ENCODE peak calls at places on chromosomes 3 and 15, in nine cellular contexts. One of them, this sample, is unnamed.

GRCh38 chr15:99844150-99844549 is 110.9 kb upstream of the LYSMD4 start:
- DNase-seq in GM23338: no peak
- DNase-seq in AG04450: no peak
- DNase-seq in breast epithelium: no peak
- DNase-seq in choroid plexus epithelial cell: peak; percentile 4
- DNase-seq in left lung: no peak
- DNase-seq in transverse colon: no peak
- DNase-seq in hepatocyte: no peak
- DNase-seq in H1: no peak
- DNase-seq in this sample: no peak

GRCh38 chr15:96333194-96334016 is 2.9 kb downstream of the NR2F2 start:
- DNase-seq in transverse colon: peak; percentile 20
- DNase-seq in left lung: peak; percentile 82
- DNase-seq in choroid plexus epithelial cell: peak; percentile 84
- DNase-seq in GM23338: peak; percentile 87
- DNase-seq in hepatocyte: peak; percentile 54
- DNase-seq in breast epithelium: peak; percentile 21
- DNase-seq in AG04450: no peak
- DNase-seq in H1: no peak
- DNase-seq in this sample: no peak

GRCh38 chr3:126540342-126540849 is 16.4 kb downstream of the CHST13 start:
- DNase-seq in H1: no peak
- DNase-seq in GM23338: no peak
- DNase-seq in hepatocyte: peak; percentile 52
- DNase-seq in transverse colon: peak; percentile 20
- DNase-seq in choroid plexus epithelial cell: peak; percentile 81
- DNase-seq in breast epithelium: no peak
- DNase-seq in left lung: peak; percentile 39
- DNase-seq in AG04450: peak; percentile 81
- DNase-seq in this sample: no peak

GRCh38 chr15:57432141-57432701 is 55.9 kb downstream of the CGNL1 start:
- DNase-seq in hepatocyte: no peak
- DNase-seq in GM23338: peak; percentile 84
- DNase-seq in choroid plexus epithelial cell: no peak
- DNase-seq in transverse colon: no peak
- DNase-seq in left lung: no peak
- DNase-seq in AG04450: no peak
- DNase-seq in H1: peak; percentile 27
- DNase-seq in breast epithelium: no peak
- DNase-seq in this sample: no peak

GRCh38 chr3:97687734-97688133 is 76.8 kb upstream of the ARL6 start:
- DNase-seq in GM23338: peak; percentile 75
- DNase-seq in transverse colon: no peak
- DNase-seq in AG04450: no peak
- DNase-seq in H1: peak; percentile 62
- DNase-seq in hepatocyte: no peak
- DNase-seq in choroid plexus epithelial cell: no peak
- DNase-seq in left lung: no peak
- DNase-seq in breast epithelium: no peak
- DNase-seq in this sample: no peak

GRCh38 chr15:52294881-52295420 is 653 bp downstream of the MYO5C start:
- DNase-seq in left lung: no peak
- DNase-seq in hepatocyte: peak; percentile 22
- DNase-seq in GM23338: peak; percentile 40
- DNase-seq in AG04450: no peak
- DNase-seq in choroid plexus epithelial cell: no peak
- DNase-seq in H1: no peak
- DNase-seq in breast epithelium: no peak
- DNase-seq in transverse colon: no peak
- DNase-seq in this sample: no peak

GRCh38 chr3:32076566-32076965 is 29.9 kb upstream of the GPD1L start:
- DNase-seq in breast epithelium: no peak
- DNase-seq in AG04450: no peak
- DNase-seq in hepatocyte: no peak
- DNase-seq in H1: no peak
- DNase-seq in choroid plexus epithelial cell: peak; percentile 70
- DNase-seq in left lung: no peak
- DNase-seq in GM23338: no peak
- DNase-seq in transverse colon: no peak
- DNase-seq in this sample: no peak

GRCh38 chr3:13093687-13094086 is 20.5 kb upstream of the IQSEC1 start:
- DNase-seq in breast epithelium: no peak
- DNase-seq in hepatocyte: no peak
- DNase-seq in left lung: no peak
- DNase-seq in transverse colon: no peak
- DNase-seq in AG04450: no peak
- DNase-seq in GM23338: peak; percentile 60
- DNase-seq in choroid plexus epithelial cell: peak; percentile 12
- DNase-seq in H1: no peak
- DNase-seq in this sample: no peak

GRCh38 chr3:149233323-149233722 is 11.7 kb upstream of the CP start:
- DNase-seq in H1: no peak
- DNase-seq in choroid plexus epithelial cell: no peak
- DNase-seq in left lung: no peak
- DNase-seq in hepatocyte: no peak
- DNase-seq in breast epithelium: no peak
- DNase-seq in AG04450: no peak
- DNase-seq in transverse colon: no peak
- DNase-seq in GM23338: no peak
- DNase-seq in this sample: no peak

GRCh38 chr15:89400121-89400996 is 65.7 kb upstream of the POLG start:
- DNase-seq in hepatocyte: no peak
- DNase-seq in transverse colon: no peak
- DNase-seq in left lung: no peak
- DNase-seq in choroid plexus epithelial cell: no peak
- DNase-seq in breast epithelium: no peak
- DNase-seq in H1: no peak
- DNase-seq in AG04450: no peak
- DNase-seq in GM23338: peak; percentile 64
- DNase-seq in this sample: no peak

GRCh38 chr3:46971742-46972141 is 4.8 kb downstream of the CCDC12 start:
- DNase-seq in breast epithelium: no peak
- DNase-seq in AG04450: no peak
- DNase-seq in transverse colon: no peak
- DNase-seq in left lung: no peak
- DNase-seq in choroid plexus epithelial cell: no peak
- DNase-seq in H1: no peak
- DNase-seq in GM23338: no peak
- DNase-seq in hepatocyte: no peak
- DNase-seq in this sample: no peak

GRCh38 chr3:124862006-124862405 is 25.2 kb downstream of the ITGB5 start:
- DNase-seq in transverse colon: no peak
- DNase-seq in choroid plexus epithelial cell: no peak
- DNase-seq in AG04450: no peak
- DNase-seq in left lung: no peak
- DNase-seq in hepatocyte: no peak
- DNase-seq in breast epithelium: no peak
- DNase-seq in GM23338: no peak
- DNase-seq in H1: no peak
- DNase-seq in this sample: no peak

GRCh38 chr3:100978036-100978659 is 15.1 kb downstream of the ABI3BP start:
- DNase-seq in AG04450: no peak
- DNase-seq in H1: no peak
- DNase-seq in transverse colon: no peak
- DNase-seq in choroid plexus epithelial cell: no peak
- DNase-seq in GM23338: no peak
- DNase-seq in hepatocyte: no peak
- DNase-seq in breast epithelium: no peak
- DNase-seq in left lung: no peak
- DNase-seq in this sample: no peak

GRCh38 chr3:155651489-155652223 is 93.2 kb downstream of the PLCH1 start:
- DNase-seq in transverse colon: no peak
- DNase-seq in AG04450: no peak
- DNase-seq in left lung: no peak
- DNase-seq in breast epithelium: no peak
- DNase-seq in GM23338: no peak
- DNase-seq in hepatocyte: no peak
- DNase-seq in H1: no peak
- DNase-seq in choroid plexus epithelial cell: no peak
- DNase-seq in this sample: peak; percentile 80

GRCh38 chr3:184354121-184354728 is 7.2 kb downstream of the CLCN2 start:
- DNase-seq in hepatocyte: peak; percentile 66
- DNase-seq in AG04450: no peak
- DNase-seq in breast epithelium: no peak
- DNase-seq in choroid plexus epithelial cell: no peak
- DNase-seq in GM23338: peak; percentile 73
- DNase-seq in transverse colon: peak; percentile 66
- DNase-seq in left lung: no peak
- DNase-seq in H1: no peak
- DNase-seq in this sample: no peak
- TF ChIP-seq CTCF in hepatocyte: peak; percentile 70
- TF ChIP-seq CTCF in AG04450: peak; percentile 69
- TF ChIP-seq CTCF in breast epithelium: no peak
- TF ChIP-seq CTCF in choroid plexus epithelial cell: peak; percentile 86
- TF ChIP-seq CTCF in GM23338: peak; percentile 87
- TF ChIP-seq CTCF in transverse colon: peak; percentile 78
- TF ChIP-seq CTCF in left lung: peak; percentile 75
- TF ChIP-seq CTCF in H1: peak; percentile 74
- TF ChIP-seq CTCF in this sample: peak; percentile 78

DNA sequence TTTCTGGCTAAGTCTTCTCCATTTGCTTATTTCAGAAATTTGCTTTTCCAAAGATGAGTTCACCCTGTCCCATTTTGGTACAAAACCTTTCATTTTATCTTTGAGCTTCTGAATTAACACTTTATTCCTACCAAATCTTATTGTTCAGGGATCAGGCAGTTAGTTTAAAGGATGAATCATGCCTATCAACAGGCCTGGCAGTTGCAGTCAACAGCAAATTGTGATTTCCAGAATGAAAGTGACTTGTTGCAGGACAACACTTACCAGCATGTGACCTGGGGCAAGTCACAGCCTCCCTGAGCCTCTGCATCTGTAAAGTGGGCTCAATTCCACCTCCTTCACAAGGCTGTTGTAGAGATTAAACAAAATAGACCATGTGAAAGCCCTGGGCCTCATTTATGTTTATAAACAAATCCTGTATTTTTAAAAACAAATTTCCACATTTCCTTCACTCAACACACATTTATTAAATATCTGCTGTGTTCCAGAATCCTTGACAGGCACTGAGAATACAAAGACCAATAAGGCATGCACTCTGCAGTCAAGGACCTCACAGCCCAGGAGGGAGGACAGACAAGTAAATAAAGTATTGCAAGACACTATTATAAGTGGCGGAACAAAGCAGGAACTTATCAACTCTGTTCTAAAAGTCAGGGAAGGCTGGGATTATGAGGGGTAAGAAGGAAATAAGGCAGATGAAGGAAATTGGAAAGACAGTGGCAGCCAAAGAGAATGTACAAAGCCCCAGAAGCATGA is 359.1 kb upstream of the IL12A start:
- DNase-seq in hepatocyte: no peak
- DNase-seq in left lung: no peak
- DNase-seq in breast epithelium: no peak
- DNase-seq in GM23338: no peak
- DNase-seq in choroid plexus epithelial cell: no peak
- DNase-seq in H1: no peak
- DNase-seq in AG04450: no peak
- DNase-seq in transverse colon: no peak
- DNase-seq in this sample: no peak
- H3K4me3 ChIP-seq in hepatocyte: no peak overlapping the region
- H3K4me3 ChIP-seq in left lung: no peak overlapping the region
- H3K4me3 ChIP-seq in breast epithelium: no peak overlapping the region
- H3K4me3 ChIP-seq in GM23338: no peak overlapping the region
- H3K4me3 ChIP-seq in choroid plexus epithelial cell: no peak overlapping the region
- H3K4me3 ChIP-seq in H1: no peak overlapping the region
- H3K4me3 ChIP-seq in AG04450: no peak overlapping the region
- H3K4me3 ChIP-seq in transverse colon: no peak overlapping the region
- H3K4me3 ChIP-seq in this sample: no peak overlapping the region

GRCh38 chr3:186722457-186722856 is 5.3 kb downstream of the KNG1 start:
- DNase-seq in left lung: no peak
- DNase-seq in GM23338: peak; percentile 63
- DNase-seq in hepatocyte: no peak
- DNase-seq in H1: peak; percentile 17
- DNase-seq in transverse colon: no peak
- DNase-seq in choroid plexus epithelial cell: no peak
- DNase-seq in breast epithelium: no peak
- DNase-seq in AG04450: no peak
- DNase-seq in this sample: no peak
- TF ChIP-seq CTCF in left lung: no peak
- TF ChIP-seq CTCF in GM23338: peak; percentile 68
- TF ChIP-seq CTCF in hepatocyte: no peak
- TF ChIP-seq CTCF in H1: peak; percentile 55
- TF ChIP-seq CTCF in transverse colon: no peak
- TF ChIP-seq CTCF in choroid plexus epithelial cell: peak; percentile 33
- TF ChIP-seq CTCF in breast epithelium: no peak
- TF ChIP-seq CTCF in AG04450: peak; percentile 9
- TF ChIP-seq CTCF in this sample: peak; percentile 18

DNA sequence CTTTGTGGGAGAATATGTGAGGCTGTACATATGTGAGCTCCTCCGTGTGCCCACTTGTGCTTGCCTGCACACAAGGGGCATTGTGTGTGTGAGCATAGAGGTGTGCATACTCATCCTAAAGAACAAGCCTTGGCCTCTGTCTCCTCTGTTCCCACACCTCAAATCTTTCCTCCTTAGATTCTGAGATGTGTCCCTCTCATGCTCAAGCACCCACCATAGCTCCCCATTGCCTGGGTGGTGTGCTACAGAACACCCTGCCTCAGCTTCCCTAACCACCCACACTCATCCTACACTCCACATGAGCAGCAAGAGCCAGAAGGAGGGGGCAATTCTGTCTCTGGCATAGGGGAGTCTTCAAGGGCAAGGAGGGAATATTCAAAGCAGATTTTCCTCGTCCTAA is 27.7 kb downstream of the LINGO1 start:
- DNase-seq in H1: no peak
- DNase-seq in left lung: no peak
- DNase-seq in breast epithelium: no peak
- DNase-seq in hepatocyte: no peak
- DNase-seq in GM23338: no peak
- DNase-seq in choroid plexus epithelial cell: no peak
- DNase-seq in AG04450: no peak
- DNase-seq in transverse colon: no peak
- DNase-seq in this sample: no peak
- H3K4me3 ChIP-seq in H1: peak overlapping the region; percentile 46
- H3K4me3 ChIP-seq in left lung: no peak overlapping the region
- H3K4me3 ChIP-seq in breast epithelium: no peak overlapping the region
- H3K4me3 ChIP-seq in hepatocyte: no peak overlapping the region
- H3K4me3 ChIP-seq in GM23338: peak overlapping the region; percentile 55
- H3K4me3 ChIP-seq in choroid plexus epithelial cell: no peak overlapping the region
- H3K4me3 ChIP-seq in AG04450: no peak overlapping the region
- H3K4me3 ChIP-seq in transverse colon: no peak overlapping the region
- H3K4me3 ChIP-seq in this sample: no peak overlapping the region

DNA sequence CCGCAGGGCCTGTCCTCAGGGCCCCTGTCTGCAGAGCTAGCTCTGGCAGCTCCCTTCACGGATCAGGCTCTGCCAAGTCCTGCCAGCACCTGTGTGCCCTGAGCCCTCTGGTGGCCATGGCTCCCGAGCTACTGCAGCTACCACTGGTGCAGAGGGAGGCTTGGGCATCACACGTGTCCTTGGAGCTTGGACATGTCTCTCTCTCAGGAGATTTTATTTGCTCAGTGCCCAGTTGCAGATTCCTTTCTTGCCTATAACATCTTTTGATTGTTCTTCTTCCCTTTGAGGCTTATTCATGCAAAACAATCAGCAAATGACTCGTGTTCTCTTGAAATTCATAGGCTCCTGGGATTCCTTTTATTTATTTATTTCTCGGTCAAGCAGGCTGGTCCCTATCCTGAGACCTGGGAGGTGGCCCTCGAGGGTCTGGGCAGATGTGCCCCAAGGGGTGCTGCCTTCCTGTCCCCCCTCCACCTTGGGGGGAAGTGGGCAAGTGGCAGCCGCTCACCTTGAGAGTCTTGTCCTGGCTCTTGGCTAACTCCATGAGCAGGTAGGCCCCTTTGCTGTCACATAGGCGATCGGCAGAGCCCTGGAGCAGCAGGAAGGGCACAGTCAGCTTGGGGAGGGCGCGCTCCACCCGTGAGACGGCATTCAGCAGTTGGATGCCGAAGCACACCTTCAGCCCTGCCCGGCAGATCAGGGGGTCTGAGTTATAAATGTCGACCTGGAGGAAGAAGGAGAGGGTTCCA is 21.9 kb downstream of the ABTB1 start:
- DNase-seq in H1: no peak
- DNase-seq in GM23338: peak; percentile 71
- DNase-seq in left lung: peak; percentile 87
- DNase-seq in choroid plexus epithelial cell: no peak
- DNase-seq in breast epithelium: no peak
- DNase-seq in AG04450: no peak
- DNase-seq in transverse colon: peak; percentile 43
- DNase-seq in hepatocyte: no peak
- DNase-seq in this sample: peak; percentile 89
- TF ChIP-seq CTCF in H1: peak; percentile 81
- TF ChIP-seq CTCF in GM23338: peak; percentile 67
- TF ChIP-seq CTCF in left lung: peak; percentile 28
- TF ChIP-seq CTCF in choroid plexus epithelial cell: peak; percentile 33
- TF ChIP-seq CTCF in breast epithelium: no peak
- TF ChIP-seq CTCF in AG04450: peak; percentile 23
- TF ChIP-seq CTCF in transverse colon: no peak
- TF ChIP-seq CTCF in hepatocyte: peak; percentile 16
- TF ChIP-seq CTCF in this sample: peak; percentile 92